ENCODE peak calls at places on chromosomes 7 and 10, in eight cellular contexts. T is left ventricle myocardium inferior, C is suprapubic skin, M is heart right ventricle, G is tibial nerve, N is hepatocyte, K is skeletal muscle cell, Q is AG10803. R is an unnamed sample.

GRCh38 chr7:32023353-32023752 is 46.9 kb downstream of the PDE1C start:
- DNase-seq in T (no peak), C (no peak), M (no peak), G (no peak), N (no peak), K (no peak), Q (peak), R (no peak)

GRCh38 chr10:49783645-49784044 is 21.5 kb upstream of the OGDHL start:
- DNase-seq in T (no peak), C (no peak), M (no peak), G (no peak), N (no peak), K (no peak), Q (no peak), R (no peak)

GRCh38 chr7:140696024-140696678 is 357 bp upstream of the NDUFB2 start:
- DNase-seq in T (peak), C (peak), M (peak), G (peak), N (peak), K (peak), Q (peak), R (peak)

GRCh38 chr10:79331226-79331625 is 16.0 kb upstream of the PPIF start:
- DNase-seq in T (no peak), C (no peak), M (no peak), G (no peak), N (no peak), K (no peak), Q (no peak), R (no peak)

GRCh38 chr10:48463318-48464003 is 141.4 kb downstream of the ARHGAP22 start:
- DNase-seq in T (no peak), C (peak), M (no peak), G (no peak), N (peak), K (no peak), Q (peak), R (no peak)

GRCh38 chr7:156475179-156475578 is 165.4 kb upstream of the RNF32 start:
- DNase-seq in T (no peak), C (no peak), M (no peak), G (no peak), N (no peak), K (no peak), Q (no peak), R (no peak)

GRCh38 chr7:88429382-88429781 is 122.7 kb upstream of the STEAP4 start:
- DNase-seq in T (no peak), C (no peak), M (no peak), G (no peak), N (no peak), K (no peak), Q (no peak), R (no peak)

GRCh38 chr10:77633376-77633775 is 4.2 kb downstream of the KCNMA1 start:
- DNase-seq in T (no peak), C (no peak), M (no peak), G (no peak), N (no peak), K (no peak), Q (no peak), R (no peak)

DNA sequence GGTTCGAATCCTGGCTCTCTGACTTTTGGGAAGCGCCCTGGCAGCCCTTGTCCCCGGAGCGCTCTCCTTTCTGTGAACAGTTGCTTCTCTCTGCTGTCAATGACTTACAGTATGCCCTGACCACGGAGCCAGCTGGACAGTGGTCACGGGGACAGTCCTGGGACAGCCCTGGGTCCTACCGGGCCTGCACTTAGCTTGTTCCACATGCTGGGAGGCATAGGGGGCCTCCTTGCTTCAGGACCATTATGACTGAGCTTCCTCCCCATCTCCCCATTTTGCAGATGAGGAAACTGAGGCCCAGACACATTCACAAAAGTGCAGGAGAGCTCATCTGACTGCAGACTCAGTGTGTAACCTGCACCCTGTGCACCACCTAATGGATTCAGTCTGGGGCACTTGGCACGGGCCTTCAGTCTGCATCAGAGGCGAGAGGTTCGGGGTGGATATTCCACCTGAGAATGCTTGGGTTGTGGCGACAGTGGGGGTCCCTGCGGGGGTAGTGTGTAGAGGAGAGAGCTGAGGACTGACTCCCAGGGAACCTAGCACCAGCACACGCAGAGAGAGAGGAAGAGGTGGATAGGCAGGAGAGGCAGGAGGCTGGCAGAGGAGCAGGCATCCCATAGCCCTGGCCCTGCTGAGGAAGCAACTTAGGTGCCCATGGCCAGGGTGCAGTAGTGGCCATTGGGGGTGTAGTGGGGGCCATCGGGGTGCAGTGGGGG is 1.6 kb downstream of the DOCK1 start:
- DNase-seq in T (no peak), C (peak), M (no peak), G (no peak), N (no peak), K (no peak), Q (no peak), R (no peak)
- H3K4me3 ChIP-seq in T (peak), C (peak), M (peak), G (no peak), N (peak), K (peak), Q (peak), R (peak)

GRCh38 chr10:81297292-81297691 is 577.7 kb upstream of the NRG3 start:
- DNase-seq in T (no peak), C (no peak), M (no peak), G (no peak), N (no peak), K (no peak), Q (no peak), R (no peak)
- H3K4me3 ChIP-seq in T (no peak), C (no peak), M (no peak), G (no peak), N (no peak), K (no peak), Q (no peak), R (no peak)

DNA sequence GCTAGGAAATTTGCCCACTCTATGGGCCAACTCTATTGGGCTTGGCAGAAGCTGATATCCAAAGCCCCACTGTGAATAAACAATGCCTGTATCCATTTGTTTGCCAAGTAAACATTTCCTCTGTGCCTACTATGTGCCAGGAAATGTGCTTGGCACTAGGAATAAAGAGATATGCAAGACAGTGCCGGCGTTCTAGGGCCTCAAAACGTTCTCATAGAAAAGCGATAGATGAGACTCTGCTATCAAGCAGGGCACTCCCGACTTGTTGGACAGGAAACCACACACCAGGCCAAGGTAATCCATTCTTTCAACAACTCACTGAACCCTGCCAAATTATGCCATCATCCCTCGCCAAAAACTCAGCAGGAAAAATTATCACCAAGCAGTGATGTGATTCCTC is 196.7 kb downstream of the IPMK start:
- DNase-seq in T (no peak), C (no peak), M (no peak), G (no peak), N (no peak), K (no peak), Q (no peak), R (no peak)
- H3K4me3 ChIP-seq in T (no peak), C (no peak), M (no peak), G (no peak), N (no peak), K (no peak), Q (no peak), R (no peak)

GRCh38 chr7:151687523-151688235 is 168.0 kb upstream of the RHEB start:
- DNase-seq in T (peak), C (peak), M (peak), G (peak), N (peak), K (peak), Q (peak), R (peak)
- H3K4me3 ChIP-seq in T (no peak), C (no peak), M (no peak), G (no peak), N (no peak), K (no peak), Q (peak), R (no peak)

GRCh38 chr10:128125416-128125943 is 743 bp downstream of the MKI67 start:
- DNase-seq in T (no peak), C (no peak), M (no peak), G (no peak), N (peak), K (no peak), Q (no peak), R (no peak)
- H3K4me3 ChIP-seq in T (peak), C (peak), M (peak), G (peak), N (peak), K (peak), Q (peak), R (peak)

DNA sequence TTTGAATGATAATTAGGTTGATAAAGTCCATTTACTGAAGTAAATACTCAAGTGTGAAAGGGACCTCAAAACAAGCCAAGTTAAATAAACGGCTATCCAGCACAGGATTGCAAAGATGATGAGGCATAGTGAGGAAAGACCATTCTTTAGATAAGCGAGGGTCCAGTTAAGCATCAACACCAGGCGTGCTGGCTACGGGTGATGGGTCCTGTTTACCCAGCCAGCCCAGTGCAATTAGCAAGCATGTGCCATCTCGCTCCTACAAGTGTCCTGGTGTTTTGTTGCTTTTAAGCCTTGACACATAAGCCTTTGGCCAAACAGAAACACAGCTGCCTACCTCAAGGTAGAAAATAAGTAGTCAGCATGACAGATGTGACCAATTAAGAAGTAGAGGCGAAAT is 7.1 kb downstream of the NEBL start:
- DNase-seq in T (no peak), C (no peak), M (no peak), G (no peak), N (no peak), K (no peak), Q (no peak), R (no peak)
- H3K4me3 ChIP-seq in T (peak), C (no peak), M (peak), G (no peak), N (no peak), K (no peak), Q (no peak), R (no peak)